ENCODE peak calls at places on chromosomes 1 and 21, in seven cellular contexts. N, T, L, Q, B, V and G are unnamed samples.
A peak's percentile ranks its signal among the peaks of the same experiment; 100 is the strongest.

GRCh38 chr1:19367584-19368041 is 55.5 kb downstream of the SLC66A1 start:
- DNase-seq in V (no peak), T (no peak), N (no peak), L (no peak), B (no peak), Q (peak; percentile 15), G (no peak)

GRCh38 chr1:51559501-51559900 is 40.4 kb upstream of the EPS15 start:
- DNase-seq in B (no peak), Q (no peak), V (no peak), N (no peak), T (no peak), L (no peak), G (no peak)

GRCh38 chr1:235358899-235359298 is 8.3 kb upstream of the TBCE start:
- DNase-seq in T (no peak), L (no peak), N (no peak), B (no peak), V (no peak), Q (no peak), G (no peak)

GRCh38 chr1:199742547-199742946 is 285.0 kb upstream of the NR5A2 start:
- DNase-seq in N (no peak), L (peak; percentile 27), Q (peak; percentile 89), T (no peak), V (peak; percentile 84), B (no peak), G (peak; percentile 27)

GRCh38 chr1:164786980-164787833 is 228.2 kb downstream of the PBX1 start:
- DNase-seq in Q (peak; percentile 88), T (peak; percentile 82), N (peak; percentile 78), L (peak; percentile 93), V (peak; percentile 81), B (peak; percentile 23), G (peak; percentile 81)

GRCh38 chr21:42289926-42290325 is 25.3 kb downstream of the TFF3 start:
- DNase-seq in Q (no peak), L (no peak), V (no peak), T (no peak), B (no peak), N (no peak), G (no peak)

GRCh38 chr1:226128487-226129075 is 58.0 kb downstream of the ACBD3 start:
- DNase-seq in N (no peak), L (peak; percentile 59), Q (peak; percentile 68), V (no peak), B (no peak), T (peak; percentile 78), G (peak; percentile 42)

GRCh38 chr1:7247158-7247557 is 461.9 kb downstream of the CAMTA1 start:
- DNase-seq in V (peak; percentile 32), T (no peak), L (no peak), B (no peak), N (no peak), Q (no peak), G (no peak)

GRCh38 chr1:175193339-175193950 is 869 bp upstream of the KIAA0040 start:
- DNase-seq in Q (no peak), B (no peak), T (no peak), V (no peak), N (no peak), L (no peak), G (no peak)

GRCh38 chr1:17458794-17459193 is 19.3 kb upstream of the RCC2 start:
- DNase-seq in N (no peak), L (no peak), B (no peak), V (no peak), Q (no peak), T (no peak), G (no peak)

GRCh38 chr1:43554444-43554992 is 23.8 kb downstream of the PTPRF start:
- DNase-seq in N (no peak), V (peak; percentile 52), T (no peak), B (no peak), Q (peak; percentile 64), L (no peak), G (peak; percentile 49)

GRCh38 chr1:225435487-225435886 is 7.6 kb upstream of the LBR start:
- DNase-seq in L (no peak), N (no peak), V (no peak), T (no peak), B (no peak), Q (no peak), G (no peak)

GRCh38 chr1:188240772-188241406 is 1412.1 kb downstream of the PLA2G4A start:
- DNase-seq in V (no peak), L (no peak), N (no peak), B (no peak), T (no peak), Q (no peak), G (no peak)

GRCh38 chr1:8962812-8963669 is 17.4 kb downstream of the CA6 start:
- DNase-seq in N (no peak), L (peak; percentile 74), Q (peak; percentile 52), T (peak; percentile 85), B (peak; percentile 36), V (no peak), G (peak; percentile 58)

GRCh38 chr1:94926365-94926914 is 470 bp downstream of the CNN3 start:
- DNase-seq in Q (peak; percentile 71), N (peak; percentile 75), L (peak; percentile 81), T (peak; percentile 36), B (peak; percentile 5), V (peak; percentile 63), G (peak; percentile 78)

GRCh38 chr1:62691062-62691844 is 3.1 kb upstream of the DOCK7 start:
- DNase-seq in V (no peak), Q (no peak), B (no peak), T (no peak), L (peak; percentile 36), N (no peak), G (no peak)

GRCh38 chr1:226162898-226163297 is 23.6 kb downstream of the ACBD3 start:
- DNase-seq in L (no peak), B (no peak), N (no peak), T (no peak), Q (no peak), V (no peak), G (no peak)

GRCh38 chr1:61588736-61589381 is 136.1 kb downstream of the TM2D1 start:
- DNase-seq in Q (peak; percentile 77), L (peak; percentile 83), V (peak; percentile 64), T (peak; percentile 61), N (peak; percentile 36), B (peak; percentile 35), G (peak; percentile 79)

GRCh38 chr1:24321712-24322635 is 2.8 kb downstream of the GRHL3 start:
- DNase-seq in B (peak; percentile 50), N (peak; percentile 47), L (peak; percentile 74), Q (peak; percentile 78), T (peak; percentile 59), V (peak; percentile 90), G (peak; percentile 64)

GRCh38 chr1:168084396-168085231 is 52.1 kb downstream of the GPR161 start:
- DNase-seq in B (peak; percentile 46), T (peak; percentile 56), V (peak; percentile 40), L (peak; percentile 65), N (peak; percentile 73), Q (peak; percentile 70), G (peak; percentile 55)

GRCh38 chr1:94125551-94126514 is 4.9 kb upstream of the ABCA4 start:
- DNase-seq in T (peak; percentile 83), V (no peak), N (no peak), Q (no peak), L (peak; percentile 52), B (no peak), G (peak; percentile 6)

GRCh38 chr1:205229399-205229861 is 1.7 kb downstream of the TMCC2 start:
- DNase-seq in N (peak; percentile 25), L (peak; percentile 73), V (peak; percentile 40), T (peak; percentile 79), Q (peak; percentile 54), B (peak; percentile 59), G (peak; percentile 68)
- TF ChIP-seq CTCF in N (no peak), L (peak; percentile 39), V (peak; percentile 18), T (peak; percentile 8), Q (peak; percentile 7), B (no peak), G (peak; percentile 8)

DNA sequence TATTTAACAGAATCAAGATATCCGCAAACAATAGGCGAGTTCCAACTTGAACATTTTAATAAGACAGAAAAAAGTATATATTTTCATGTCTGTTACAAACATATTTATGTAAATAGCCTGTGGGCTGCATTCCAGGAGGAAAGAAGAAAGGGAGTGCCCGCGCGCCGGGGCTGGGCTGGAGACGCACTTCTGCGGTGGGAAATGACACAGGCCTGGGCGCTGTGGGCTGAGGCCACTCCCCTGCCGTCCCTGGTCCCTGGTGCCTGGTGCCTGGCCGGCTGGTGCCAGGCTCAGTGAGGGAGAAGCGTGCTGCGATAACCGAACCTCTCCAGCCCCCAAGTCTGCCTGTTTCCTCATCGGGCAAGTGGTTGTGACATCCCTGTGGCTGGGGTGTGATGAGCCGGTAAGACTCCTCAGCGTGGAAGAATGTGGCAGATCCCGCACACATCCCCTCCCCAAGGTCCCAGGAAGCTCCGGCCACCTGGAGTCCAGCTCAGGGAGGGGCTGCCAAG is 160.7 kb downstream of the PEX14 start:
- DNase-seq in V (peak; percentile 17), Q (no peak), B (no peak), L (no peak), T (no peak), N (peak; percentile 37), G (no peak)
- TF ChIP-seq CTCF in V (no peak), Q (no peak), B (no peak), L (no peak), T (no peak), N (no peak), G (no peak)

DNA sequence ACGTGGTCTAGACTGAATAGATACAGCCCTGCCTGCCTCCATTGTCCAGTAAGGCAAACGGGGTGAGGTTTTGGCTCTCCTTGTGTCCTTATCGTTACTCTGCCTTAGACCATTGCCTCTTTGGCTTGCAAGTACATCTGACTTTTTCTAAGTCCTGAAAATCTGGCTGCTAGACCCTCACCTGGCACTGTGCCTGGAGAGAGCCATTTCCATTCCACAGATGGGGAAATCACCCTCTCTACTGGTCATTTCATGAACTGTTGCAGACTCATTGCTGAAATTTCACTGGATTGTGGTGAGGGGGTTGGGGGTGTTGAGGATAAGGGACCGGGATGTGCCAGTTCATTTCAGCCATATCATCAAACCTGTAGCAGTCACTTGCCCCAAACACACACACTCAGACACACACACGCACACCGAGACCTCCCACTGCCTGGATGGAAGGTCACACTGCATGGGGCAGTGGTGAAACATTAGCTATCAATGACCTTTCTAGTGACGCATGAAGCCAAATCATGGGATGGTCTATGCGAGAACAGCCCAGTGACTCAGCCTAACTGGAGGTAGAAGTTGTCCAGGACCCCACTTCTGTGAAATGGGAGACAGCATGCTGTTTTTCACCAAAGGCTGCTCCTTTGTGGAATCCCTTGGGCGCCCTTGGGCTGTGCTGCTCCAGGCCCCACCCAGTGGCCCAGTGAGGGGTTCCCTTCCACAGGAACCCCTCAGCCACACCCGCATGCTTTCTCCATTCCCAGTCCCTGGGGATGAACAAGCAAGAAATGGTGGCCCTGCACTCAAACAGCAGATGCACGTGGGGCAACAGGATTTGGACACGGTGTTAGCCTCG is 34.9 kb upstream of the VASH2 start:
- DNase-seq in L (peak; percentile 79), N (no peak), V (peak; percentile 54), Q (peak; percentile 87), T (no peak), B (no peak), G (peak; percentile 55)
- TF ChIP-seq CTCF in L (peak; percentile 70), N (no peak), V (peak; percentile 52), Q (peak; percentile 48), T (peak; percentile 42), B (no peak), G (peak; percentile 74)

DNA sequence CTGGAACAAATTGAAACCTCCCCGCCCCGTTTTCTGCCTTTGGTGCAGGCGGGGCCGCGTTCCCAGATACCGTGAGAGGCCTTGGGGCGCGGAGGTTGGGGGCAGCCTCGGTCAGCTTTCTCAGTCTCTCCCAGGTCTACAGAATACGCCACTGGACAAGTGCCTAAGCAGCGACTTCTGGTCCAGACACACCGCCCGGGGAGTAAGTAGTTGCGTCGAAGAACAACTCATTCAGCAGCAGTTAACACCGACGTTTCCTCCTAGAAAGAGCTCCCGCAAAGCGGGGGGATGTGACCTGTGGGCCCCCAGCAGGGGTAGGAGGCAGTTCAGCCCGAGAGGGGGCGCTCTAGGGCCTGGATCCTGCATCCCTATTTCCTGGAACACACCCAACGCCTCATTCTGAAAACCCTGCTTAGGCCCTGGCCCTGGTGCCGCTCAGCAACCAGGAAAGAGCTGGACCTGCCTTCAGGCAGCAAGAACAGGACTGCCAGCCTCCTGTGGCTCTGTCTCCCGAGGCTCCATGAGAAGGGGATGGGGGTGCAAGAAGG is 6.5 kb upstream of the BARHL2 start:
- DNase-seq in L (no peak), Q (no peak), T (no peak), N (no peak), B (no peak), V (no peak), G (peak; percentile 30)
- TF ChIP-seq CTCF in L (peak; percentile 12), Q (no peak), T (no peak), N (no peak), B (no peak), V (no peak), G (peak; percentile 10)